ENCODE peak calls at places on chromosome 10, in six cellular contexts. D is esophagus muscularis mucosa, C is breast epithelium, J is epithelial cell of proximal tubule, A is GM12865, X is right atrium auricular region. Y is an unnamed sample.

GRCh38 chr10:5575482-5576153 is 50.9 kb downstream of the CALML3 start:
- DNase-seq in D (no peak), C (no peak), J (no peak), A (no peak), X (no peak), Y (peak)

GRCh38 chr10:132391372-132392020 is 5.5 kb upstream of the PWWP2B start:
- DNase-seq in D (no peak), C (no peak), J (no peak), A (no peak), X (no peak), Y (no peak)

GRCh38 chr10:76133597-76134255 is 702.3 kb downstream of the LRMDA start:
- DNase-seq in D (no peak), C (no peak), J (no peak), A (no peak), X (no peak), Y (no peak)

GRCh38 chr10:1736180-1736971 is 949 bp downstream of the ADARB2 start:
- DNase-seq in D (no peak), C (no peak), J (no peak), A (no peak), X (no peak), Y (no peak)

GRCh38 chr10:91579351-91579985 is 53.4 kb downstream of the PPP1R3C start:
- DNase-seq in D (no peak), C (no peak), J (no peak), A (no peak), X (no peak), Y (no peak)

GRCh38 chr10:114195079-114195478 is 15.9 kb downstream of the TDRD1 start:
- DNase-seq in D (no peak), C (no peak), J (no peak), A (peak), X (no peak), Y (no peak)

GRCh38 chr10:64036306-64036930 is 515.2 kb downstream of the REEP3 start:
- DNase-seq in D (no peak), C (no peak), J (no peak), A (no peak), X (no peak), Y (peak)

GRCh38 chr10:129764011-129764900 is 199.8 kb downstream of the EBF3 start:
- DNase-seq in D (no peak), C (peak), J (no peak), A (no peak), X (peak), Y (no peak)

GRCh38 chr10:73183882-73184281 is 16.0 kb downstream of the FAM149B1 start:
- DNase-seq in D (no peak), C (no peak), J (no peak), A (no peak), X (no peak), Y (peak)

GRCh38 chr10:625335-625699 is 64.2 kb downstream of the DIP2C start:
- DNase-seq in D (no peak), C (no peak), J (no peak), A (no peak), X (peak), Y (no peak)

GRCh38 chr10:118592675-118593330 is 2.6 kb downstream of the PRLHR start:
- DNase-seq in D (no peak), C (no peak), J (no peak), A (no peak), X (no peak), Y (no peak)

GRCh38 chr10:71372882-71373495 is 23.7 kb upstream of the CDH23 start:
- DNase-seq in D (no peak), C (no peak), J (no peak), A (peak), X (no peak), Y (no peak)

GRCh38 chr10:6056411-6057135 is 5.6 kb downstream of the IL2RA start:
- DNase-seq in D (peak), C (no peak), J (no peak), A (no peak), X (no peak), Y (no peak)

GRCh38 chr10:62795093-62795492 is 9.4 kb upstream of the ADO start:
- DNase-seq in D (no peak), C (no peak), J (no peak), A (no peak), X (no peak), Y (no peak)

GRCh38 chr10:14371616-14372015 is 40.9 kb upstream of the FRMD4A start:
- DNase-seq in D (no peak), C (no peak), J (no peak), A (no peak), X (no peak), Y (no peak)

GRCh38 chr10:28411648-28412047 is 108.8 kb upstream of the MPP7 start:
- DNase-seq in D (no peak), C (no peak), J (no peak), A (peak), X (no peak), Y (no peak)

GRCh38 chr10:53453196-53453595 is 680.6 kb upstream of the MBL2 start:
- DNase-seq in D (no peak), C (no peak), J (no peak), A (no peak), X (no peak), Y (no peak)

GRCh38 chr10:105611244-105611798 is 970.2 kb downstream of the SORCS3 start:
- DNase-seq in D (no peak), C (no peak), J (no peak), A (no peak), X (no peak), Y (no peak)

GRCh38 chr10:5559642-5560141 is 34.9 kb downstream of the CALML3 start:
- DNase-seq in D (no peak), C (no peak), J (no peak), A (no peak), X (no peak), Y (peak)

GRCh38 chr10:94131885-94132284 is 138.2 kb downstream of the PLCE1 start:
- DNase-seq in D (no peak), C (no peak), J (no peak), A (no peak), X (no peak), Y (peak)

GRCh38 chr10:117967149-117967548 is 79.6 kb downstream of the RAB11FIP2 start:
- DNase-seq in D (no peak), C (no peak), J (no peak), A (no peak), X (no peak), Y (no peak)

GRCh38 chr10:6136215-6137201 is 47.7 kb downstream of the RBM17 start:
- DNase-seq in D (no peak), C (no peak), J (no peak), A (peak), X (no peak), Y (peak)

GRCh38 chr10:29649561-29650551 is 15.1 kb upstream of the SVIL start:
- DNase-seq in D (no peak), C (no peak), J (no peak), A (no peak), X (no peak), Y (peak)

GRCh38 chr10:117441812-117442443 is 66.7 kb upstream of the PDZD8 start:
- DNase-seq in D (no peak), C (no peak), J (peak), A (peak), X (no peak), Y (peak)

GRCh38 chr10:8513155-8514147 is 459.0 kb downstream of the GATA3 start:
- DNase-seq in D (no peak), C (no peak), J (no peak), A (no peak), X (no peak), Y (no peak)

GRCh38 chr10:5895804-5896203 is 5.8 kb downstream of the FBH1 start:
- DNase-seq in D (no peak), C (no peak), J (no peak), A (peak), X (no peak), Y (no peak)

GRCh38 chr10:32244421-32245207 is 102.3 kb downstream of the EPC1 start:
- DNase-seq in D (no peak), C (no peak), J (no peak), A (no peak), X (no peak), Y (no peak)

GRCh38 chr10:84743483-84743882 is 415.1 kb downstream of the CCSER2 start:
- DNase-seq in D (no peak), C (no peak), J (no peak), A (peak), X (no peak), Y (no peak)

GRCh38 chr10:44978570-44979280 is at the start of gene DEPP1:
- DNase-seq in D (peak), C (peak), J (peak), A (peak), X (peak), Y (peak)
- TF ChIP-seq CTCF in D (peak), C (peak), J (peak), A (no peak), X (no peak), Y (no peak)

GRCh38 chr10:17351506-17351905 is 102.9 kb downstream of the ST8SIA6 start:
- DNase-seq in D (no peak), C (no peak), J (no peak), A (no peak), X (no peak), Y (no peak)

GRCh38 chr10:17344206-17344605 is 110.2 kb downstream of the ST8SIA6 start:
- DNase-seq in D (no peak), C (no peak), J (no peak), A (no peak), X (no peak), Y (peak)

GRCh38 chr10:17349009-17349349 is 105.4 kb downstream of the ST8SIA6 start:
- DNase-seq in D (no peak), C (no peak), J (no peak), A (no peak), X (no peak), Y (no peak)

GRCh38 chr10:17349717-17350116 is 104.7 kb downstream of the ST8SIA6 start:
- DNase-seq in D (no peak), C (no peak), J (no peak), A (no peak), X (no peak), Y (peak)

DNA sequence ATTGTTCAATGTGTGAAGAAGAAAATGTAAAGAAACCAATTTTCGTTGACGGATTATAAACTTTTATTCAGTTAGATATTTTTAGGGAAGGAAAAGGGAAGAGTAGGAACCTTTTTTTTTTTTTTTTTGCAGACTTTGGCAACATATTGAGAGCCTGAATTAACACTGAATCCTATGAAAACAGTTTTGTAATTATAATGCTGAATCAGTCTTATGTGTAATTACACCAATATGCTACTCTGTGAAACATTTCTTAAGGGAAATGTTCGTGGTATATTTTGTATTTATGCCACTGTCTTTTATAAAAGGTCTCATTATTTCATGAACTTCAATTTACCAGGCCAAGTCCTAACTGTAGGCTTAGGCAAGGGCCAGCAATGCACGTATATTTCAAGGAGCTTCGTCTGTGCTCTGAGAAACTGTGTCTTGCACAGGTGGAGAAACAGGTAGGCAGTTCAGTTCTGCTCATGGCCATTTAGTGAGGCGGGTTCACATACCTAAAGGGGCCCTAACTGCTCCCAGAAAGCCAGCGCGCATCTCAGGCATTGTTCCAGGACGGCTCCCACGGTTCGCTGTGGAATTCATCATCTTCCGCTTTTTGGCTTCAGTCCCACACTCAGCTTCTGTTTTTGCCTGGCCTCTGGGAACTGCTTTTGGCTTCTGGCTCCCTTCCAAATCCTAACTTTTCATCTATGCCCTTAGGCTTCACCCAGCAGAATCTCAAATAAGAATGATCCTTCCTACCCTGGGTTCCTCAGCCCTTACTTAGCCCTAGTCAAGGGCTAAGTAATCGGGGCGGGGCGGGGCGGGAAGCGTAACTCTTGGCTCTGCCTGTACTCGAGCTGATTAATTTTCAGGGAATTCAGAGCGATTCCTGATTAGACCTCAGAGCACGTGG is 106.0 kb downstream of the ST8SIA6 start:
- DNase-seq in D (no peak), C (peak), J (peak), A (no peak), X (peak), Y (peak)
- H3K4me3 ChIP-seq in D (peak), C (no peak), J (no peak), A (no peak), X (peak), Y (peak)

DNA sequence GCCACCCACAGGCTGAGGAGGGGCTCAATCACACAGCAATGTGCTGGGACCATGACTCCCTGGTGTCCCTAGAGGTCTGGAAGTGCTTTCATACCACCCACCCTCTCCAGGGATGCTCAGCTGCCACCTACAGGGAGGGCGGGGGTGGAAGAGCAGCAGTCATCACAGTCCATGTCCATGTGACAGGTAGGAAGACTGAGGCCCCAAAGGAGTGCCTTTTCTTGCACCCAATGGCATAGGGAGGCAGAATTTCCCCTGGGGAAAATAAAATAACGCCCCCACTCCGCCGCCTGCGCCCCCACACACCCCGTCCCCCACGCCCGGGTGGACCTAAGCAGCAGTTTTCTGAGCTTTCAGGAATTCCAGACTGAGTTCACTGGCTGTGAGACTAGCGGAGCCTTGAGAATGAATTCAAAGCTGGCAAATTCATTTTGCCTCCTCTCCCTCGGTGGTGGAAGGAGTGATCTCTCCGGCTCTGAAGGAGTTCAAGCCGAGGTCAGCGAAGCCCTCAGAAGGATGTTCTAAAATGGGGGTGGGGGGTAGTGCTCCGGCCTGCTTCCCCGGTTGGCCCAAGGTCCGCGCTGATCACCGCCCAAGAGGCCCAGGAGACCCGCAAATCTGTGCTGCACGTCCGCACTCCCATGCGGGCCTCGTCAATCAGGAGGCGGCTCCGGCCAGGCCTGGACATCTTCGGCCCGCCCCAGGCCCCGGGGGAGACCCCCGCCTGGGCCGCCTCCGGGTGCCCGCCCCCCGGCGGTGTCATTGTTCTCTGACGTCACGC is 2.1 kb upstream of the ZMIZ1 start:
- DNase-seq in D (no peak), C (no peak), J (no peak), A (no peak), X (peak), Y (peak)
- TF ChIP-seq CTCF in D (no peak), C (no peak), J (peak), A (no peak), X (no peak), Y (peak)

GRCh38 chr10:44961931-44962750 is 2.5 kb downstream of the RASSF4 start:
- DNase-seq in D (no peak), C (no peak), J (no peak), A (no peak), X (peak), Y (no peak)
- H3K4me3 ChIP-seq in D (peak), C (peak), J (peak), A (peak), X (peak), Y (no peak)

Y was measured in astrocyte of the spinal cord.